ENCODE peak calls at places on chromosomes 1 and 21, in nine cellular contexts. One of them, this sample, is unnamed.

GRCh38 chr1:168368131-168368530 is 87.5 kb downstream of the TBX19 start:
- DNase-seq in AG04450: no peak
- DNase-seq in CD8-positive, alpha-beta T cell: no peak
- DNase-seq in mammary epithelial cell: peak
- DNase-seq in AG09309: no peak
- DNase-seq in spleen: no peak
- DNase-seq in heart left ventricle: no peak
- DNase-seq in lung: no peak
- DNase-seq in Caco-2: no peak
- DNase-seq in this sample: peak

GRCh38 chr1:56073614-56074356 is 505.6 kb downstream of the PLPP3 start:
- DNase-seq in AG09309: no peak
- DNase-seq in CD8-positive, alpha-beta T cell: no peak
- DNase-seq in AG04450: peak
- DNase-seq in Caco-2: no peak
- DNase-seq in lung: no peak
- DNase-seq in spleen: no peak
- DNase-seq in mammary epithelial cell: no peak
- DNase-seq in heart left ventricle: peak
- DNase-seq in this sample: no peak

GRCh38 chr21:37269481-37269880 is 2.3 kb upstream of the VPS26C start:
- DNase-seq in AG04450: no peak
- DNase-seq in AG09309: no peak
- DNase-seq in mammary epithelial cell: no peak
- DNase-seq in spleen: no peak
- DNase-seq in lung: no peak
- DNase-seq in Caco-2: no peak
- DNase-seq in heart left ventricle: no peak
- DNase-seq in CD8-positive, alpha-beta T cell: no peak
- DNase-seq in this sample: no peak

GRCh38 chr1:183227963-183228649 is 42.0 kb downstream of the LAMC2 start:
- DNase-seq in mammary epithelial cell: no peak
- DNase-seq in AG09309: no peak
- DNase-seq in spleen: no peak
- DNase-seq in lung: peak
- DNase-seq in CD8-positive, alpha-beta T cell: no peak
- DNase-seq in heart left ventricle: peak
- DNase-seq in AG04450: no peak
- DNase-seq in Caco-2: peak
- DNase-seq in this sample: no peak

GRCh38 chr1:27499142-27499541 is 9.2 kb upstream of the WASF2 start:
- DNase-seq in lung: no peak
- DNase-seq in mammary epithelial cell: no peak
- DNase-seq in Caco-2: no peak
- DNase-seq in CD8-positive, alpha-beta T cell: no peak
- DNase-seq in spleen: no peak
- DNase-seq in heart left ventricle: no peak
- DNase-seq in AG04450: no peak
- DNase-seq in AG09309: no peak
- DNase-seq in this sample: no peak

GRCh38 chr21:34589511-34590282 is 25.2 kb downstream of the RCAN1 start:
- DNase-seq in CD8-positive, alpha-beta T cell: no peak
- DNase-seq in AG09309: no peak
- DNase-seq in heart left ventricle: no peak
- DNase-seq in mammary epithelial cell: no peak
- DNase-seq in lung: no peak
- DNase-seq in AG04450: no peak
- DNase-seq in spleen: no peak
- DNase-seq in Caco-2: no peak
- DNase-seq in this sample: no peak

GRCh38 chr1:37391181-37391949 is 83.0 kb upstream of the ZC3H12A start:
- DNase-seq in spleen: no peak
- DNase-seq in CD8-positive, alpha-beta T cell: no peak
- DNase-seq in mammary epithelial cell: no peak
- DNase-seq in lung: no peak
- DNase-seq in AG04450: no peak
- DNase-seq in AG09309: no peak
- DNase-seq in Caco-2: peak
- DNase-seq in heart left ventricle: no peak
- DNase-seq in this sample: no peak

GRCh38 chr1:206723500-206724472 is 39.1 kb downstream of the MAPKAPK2 start:
- DNase-seq in CD8-positive, alpha-beta T cell: no peak
- DNase-seq in AG04450: no peak
- DNase-seq in lung: peak
- DNase-seq in AG09309: peak
- DNase-seq in mammary epithelial cell: peak
- DNase-seq in heart left ventricle: peak
- DNase-seq in Caco-2: peak
- DNase-seq in spleen: no peak
- DNase-seq in this sample: peak

GRCh38 chr1:26832249-26832960 is 5.9 kb downstream of the ZDHHC18 start:
- DNase-seq in CD8-positive, alpha-beta T cell: no peak
- DNase-seq in heart left ventricle: no peak
- DNase-seq in Caco-2: no peak
- DNase-seq in AG09309: no peak
- DNase-seq in AG04450: no peak
- DNase-seq in mammary epithelial cell: no peak
- DNase-seq in lung: no peak
- DNase-seq in spleen: peak
- DNase-seq in this sample: no peak

GRCh38 chr1:94335950-94336349 is 82.2 kb upstream of the ABCD3 start:
- DNase-seq in Caco-2: peak
- DNase-seq in mammary epithelial cell: peak
- DNase-seq in AG09309: peak
- DNase-seq in lung: peak
- DNase-seq in CD8-positive, alpha-beta T cell: no peak
- DNase-seq in heart left ventricle: peak
- DNase-seq in spleen: no peak
- DNase-seq in AG04450: peak
- DNase-seq in this sample: peak

GRCh38 chr1:27366113-27366410 is 699 bp downstream of the MAP3K6 start:
- DNase-seq in CD8-positive, alpha-beta T cell: peak
- DNase-seq in AG09309: no peak
- DNase-seq in mammary epithelial cell: no peak
- DNase-seq in heart left ventricle: peak
- DNase-seq in AG04450: no peak
- DNase-seq in Caco-2: peak
- DNase-seq in spleen: peak
- DNase-seq in lung: peak
- DNase-seq in this sample: peak

GRCh38 chr1:3611170-3612019 is at the start of gene MEGF6:
- DNase-seq in lung: peak
- DNase-seq in CD8-positive, alpha-beta T cell: peak
- DNase-seq in heart left ventricle: peak
- DNase-seq in spleen: peak
- DNase-seq in AG04450: no peak
- DNase-seq in AG09309: no peak
- DNase-seq in mammary epithelial cell: no peak
- DNase-seq in Caco-2: peak
- DNase-seq in this sample: no peak
- H3K4me3 ChIP-seq in lung: peak
- H3K4me3 ChIP-seq in CD8-positive, alpha-beta T cell: peak
- H3K4me3 ChIP-seq in heart left ventricle: peak
- H3K4me3 ChIP-seq in spleen: peak
- H3K4me3 ChIP-seq in AG04450: peak
- H3K4me3 ChIP-seq in AG09309: no peak
- H3K4me3 ChIP-seq in mammary epithelial cell: no peak
- H3K4me3 ChIP-seq in Caco-2: peak
- H3K4me3 ChIP-seq in this sample: peak

GRCh38 chr1:156490401-156491032 is 10.1 kb downstream of the MEF2D start:
- DNase-seq in heart left ventricle: peak
- DNase-seq in Caco-2: no peak
- DNase-seq in AG04450: no peak
- DNase-seq in spleen: no peak
- DNase-seq in AG09309: no peak
- DNase-seq in CD8-positive, alpha-beta T cell: no peak
- DNase-seq in lung: no peak
- DNase-seq in mammary epithelial cell: no peak
- DNase-seq in this sample: no peak
- TF ChIP-seq CTCF in heart left ventricle: peak
- TF ChIP-seq CTCF in Caco-2: no peak
- TF ChIP-seq CTCF in AG04450: peak
- TF ChIP-seq CTCF in spleen: no peak
- TF ChIP-seq CTCF in AG09309: peak
- TF ChIP-seq CTCF in CD8-positive, alpha-beta T cell: no peak
- TF ChIP-seq CTCF in lung: no peak
- TF ChIP-seq CTCF in mammary epithelial cell: no peak
- TF ChIP-seq CTCF in this sample: no peak

DNA sequence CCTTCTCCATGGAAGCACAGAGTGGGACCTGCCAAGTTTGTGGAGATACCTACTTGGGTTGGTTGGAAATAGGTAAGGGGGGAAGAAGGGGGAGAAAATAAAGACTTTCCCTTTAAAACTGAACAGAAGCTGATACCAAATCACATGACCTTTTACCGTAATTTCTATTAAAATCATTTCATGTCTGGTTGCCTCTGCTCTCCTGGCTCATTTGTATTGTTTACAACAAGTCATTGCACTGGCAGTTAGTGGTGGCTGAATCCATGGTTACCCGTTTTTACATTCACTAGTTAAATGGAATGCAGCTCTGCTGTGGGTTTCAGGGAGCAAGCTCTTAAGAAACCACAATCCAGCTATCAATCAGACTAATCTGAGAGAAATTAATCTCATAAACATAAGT is 353.7 kb upstream of the ESRRG start:
- DNase-seq in AG04450: no peak
- DNase-seq in spleen: no peak
- DNase-seq in CD8-positive, alpha-beta T cell: no peak
- DNase-seq in lung: no peak
- DNase-seq in Caco-2: no peak
- DNase-seq in heart left ventricle: no peak
- DNase-seq in AG09309: no peak
- DNase-seq in mammary epithelial cell: peak
- DNase-seq in this sample: no peak
- H3K4me3 ChIP-seq in AG04450: no peak
- H3K4me3 ChIP-seq in spleen: no peak
- H3K4me3 ChIP-seq in CD8-positive, alpha-beta T cell: no peak
- H3K4me3 ChIP-seq in lung: no peak
- H3K4me3 ChIP-seq in Caco-2: no peak
- H3K4me3 ChIP-seq in heart left ventricle: peak
- H3K4me3 ChIP-seq in AG09309: no peak
- H3K4me3 ChIP-seq in mammary epithelial cell: no peak
- H3K4me3 ChIP-seq in this sample: no peak

GRCh38 chr1:228087771-228088251 is 5.3 kb downstream of the ARF1 start:
- DNase-seq in spleen: peak
- DNase-seq in heart left ventricle: no peak
- DNase-seq in Caco-2: no peak
- DNase-seq in lung: no peak
- DNase-seq in CD8-positive, alpha-beta T cell: no peak
- DNase-seq in mammary epithelial cell: peak
- DNase-seq in AG09309: peak
- DNase-seq in AG04450: no peak
- DNase-seq in this sample: peak
- TF ChIP-seq CTCF in spleen: no peak
- TF ChIP-seq CTCF in heart left ventricle: no peak
- TF ChIP-seq CTCF in Caco-2: no peak
- TF ChIP-seq CTCF in lung: no peak
- TF ChIP-seq CTCF in CD8-positive, alpha-beta T cell: no peak
- TF ChIP-seq CTCF in mammary epithelial cell: no peak
- TF ChIP-seq CTCF in AG09309: peak
- TF ChIP-seq CTCF in AG04450: no peak
- TF ChIP-seq CTCF in this sample: no peak

GRCh38 chr1:232655041-232655745 is 25.3 kb upstream of the SIPA1L2 start:
- DNase-seq in lung: no peak
- DNase-seq in Caco-2: peak
- DNase-seq in heart left ventricle: no peak
- DNase-seq in AG09309: no peak
- DNase-seq in mammary epithelial cell: peak
- DNase-seq in AG04450: no peak
- DNase-seq in spleen: no peak
- DNase-seq in CD8-positive, alpha-beta T cell: no peak
- DNase-seq in this sample: peak

GRCh38 chr1:232657426-232657825 is 27.5 kb upstream of the SIPA1L2 start:
- DNase-seq in lung: no peak
- DNase-seq in mammary epithelial cell: no peak
- DNase-seq in heart left ventricle: no peak
- DNase-seq in AG09309: no peak
- DNase-seq in CD8-positive, alpha-beta T cell: no peak
- DNase-seq in Caco-2: no peak
- DNase-seq in spleen: no peak
- DNase-seq in AG04450: no peak
- DNase-seq in this sample: no peak

GRCh38 chr1:232650433-232650832 is 20.5 kb upstream of the SIPA1L2 start:
- DNase-seq in mammary epithelial cell: no peak
- DNase-seq in CD8-positive, alpha-beta T cell: no peak
- DNase-seq in AG04450: no peak
- DNase-seq in spleen: no peak
- DNase-seq in AG09309: no peak
- DNase-seq in heart left ventricle: no peak
- DNase-seq in Caco-2: no peak
- DNase-seq in lung: no peak
- DNase-seq in this sample: no peak

DNA sequence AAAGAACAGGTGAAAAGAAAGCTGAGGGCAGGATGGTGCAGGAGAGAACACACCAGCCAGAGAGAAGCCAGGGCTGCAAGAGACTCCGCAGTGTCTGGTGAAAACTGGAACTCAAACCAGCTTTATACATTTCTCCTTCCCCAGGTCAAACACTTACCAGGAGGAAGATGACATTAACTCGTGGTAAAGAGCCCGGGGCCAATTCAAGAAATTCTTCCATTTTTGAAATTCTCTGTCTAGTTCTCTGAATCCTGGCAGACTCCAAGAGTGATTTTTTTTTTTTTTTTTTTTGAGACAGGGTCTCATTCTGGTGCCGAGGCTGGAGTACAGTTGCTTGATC is 25.8 kb upstream of the SIPA1L2 start:
- DNase-seq in heart left ventricle: no peak
- DNase-seq in AG04450: no peak
- DNase-seq in spleen: no peak
- DNase-seq in mammary epithelial cell: no peak
- DNase-seq in lung: no peak
- DNase-seq in CD8-positive, alpha-beta T cell: no peak
- DNase-seq in Caco-2: no peak
- DNase-seq in AG09309: no peak
- DNase-seq in this sample: no peak
- H3K4me3 ChIP-seq in heart left ventricle: no peak
- H3K4me3 ChIP-seq in AG04450: no peak
- H3K4me3 ChIP-seq in spleen: no peak
- H3K4me3 ChIP-seq in mammary epithelial cell: no peak
- H3K4me3 ChIP-seq in lung: no peak
- H3K4me3 ChIP-seq in CD8-positive, alpha-beta T cell: no peak
- H3K4me3 ChIP-seq in Caco-2: no peak
- H3K4me3 ChIP-seq in AG09309: no peak
- H3K4me3 ChIP-seq in this sample: no peak

DNA sequence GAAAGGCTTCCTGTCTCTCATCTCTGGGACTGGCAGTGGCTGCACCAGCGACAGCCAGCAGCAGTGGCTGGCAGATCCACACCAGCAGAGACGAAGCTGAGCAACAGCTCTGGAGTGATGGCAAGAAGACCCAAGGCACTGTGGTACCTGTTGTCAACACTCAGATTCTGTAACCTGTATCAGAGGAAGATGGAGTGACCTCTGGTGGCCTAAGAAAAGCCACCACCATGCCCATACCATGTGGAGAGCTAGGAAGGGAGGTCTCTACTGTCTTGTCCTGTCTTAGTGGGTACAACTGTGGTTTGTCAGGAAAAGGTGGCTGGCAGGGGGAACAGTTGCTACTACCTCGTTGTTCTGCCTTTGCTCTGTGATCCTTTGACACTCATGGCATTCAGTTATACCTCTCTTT is 22.5 kb upstream of the RHBDL2 start:
- DNase-seq in spleen: no peak
- DNase-seq in CD8-positive, alpha-beta T cell: no peak
- DNase-seq in AG04450: no peak
- DNase-seq in Caco-2: peak
- DNase-seq in lung: no peak
- DNase-seq in heart left ventricle: no peak
- DNase-seq in mammary epithelial cell: no peak
- DNase-seq in AG09309: no peak
- DNase-seq in this sample: no peak
- TF ChIP-seq CTCF in spleen: no peak
- TF ChIP-seq CTCF in CD8-positive, alpha-beta T cell: no peak
- TF ChIP-seq CTCF in AG04450: no peak
- TF ChIP-seq CTCF in Caco-2: no peak
- TF ChIP-seq CTCF in lung: no peak
- TF ChIP-seq CTCF in heart left ventricle: peak
- TF ChIP-seq CTCF in mammary epithelial cell: peak
- TF ChIP-seq CTCF in AG09309: no peak
- TF ChIP-seq CTCF in this sample: peak

This sample was measured in bronchial epithelial cell.